ENCODE peak calls at places on chromosomes 7 and 10, in seven cellular contexts. N is nephron progenitor cell, C is H1, Q is chondrocyte, Y is AG09309, T is fibroblast of pulmonary artery, H is B cell. W is an unnamed sample.

GRCh38 chr7:42457663-42458062 is 220.7 kb upstream of the GLI3 start:
- DNase-seq in H (no peak), N (no peak), Y (no peak), C (no peak), Q (no peak), T (no peak), W (no peak)

GRCh38 chr7:81025360-81025759 is 106.5 kb upstream of the SEMA3C start:
- DNase-seq in N (no peak), C (no peak), Y (no peak), Q (no peak), T (peak), H (no peak), W (no peak)

GRCh38 chr10:72319416-72320254 is 35.1 kb downstream of the DNAJB12 start:
- DNase-seq in Q (no peak), C (peak), H (peak), T (peak), Y (peak), N (peak), W (peak)

GRCh38 chr7:4174016-4174415 is 508.1 kb upstream of the FOXK1 start:
- DNase-seq in Q (peak), Y (no peak), H (no peak), N (no peak), C (no peak), T (no peak), W (no peak)

GRCh38 chr7:157857578-157858075 is 520.8 kb downstream of the DNAJB6 start:
- DNase-seq in T (no peak), N (no peak), H (no peak), Y (no peak), Q (peak), C (no peak), W (no peak)

GRCh38 chr7:24227603-24228359 is 56.2 kb upstream of the NPY start:
- DNase-seq in T (no peak), N (no peak), H (peak), Y (no peak), Q (no peak), C (no peak), W (peak)

GRCh38 chr10:132457328-132458070 is 60.5 kb downstream of the PWWP2B start:
- DNase-seq in N (peak), Y (no peak), T (no peak), H (peak), C (no peak), Q (peak), W (peak)

GRCh38 chr10:14556285-14556956 is 218.3 kb downstream of the FAM107B start:
- DNase-seq in Q (no peak), T (no peak), Y (no peak), C (no peak), N (no peak), H (peak), W (peak)

GRCh38 chr7:111098011-111098925 is 7.3 kb downstream of the LRRN3 start:
- DNase-seq in Y (no peak), Q (no peak), T (peak), C (no peak), N (peak), H (no peak), W (peak)

GRCh38 chr10:120970595-120971529 is 119.7 kb downstream of the WDR11 start:
- DNase-seq in H (no peak), Y (no peak), Q (no peak), C (no peak), T (no peak), N (no peak), W (no peak)

GRCh38 chr10:24382045-24382444 is 173.1 kb downstream of the KIAA1217 start:
- DNase-seq in T (no peak), N (no peak), C (no peak), Q (no peak), H (no peak), Y (no peak), W (no peak)

GRCh38 chr10:24382979-24383663 is 174.2 kb downstream of the KIAA1217 start:
- DNase-seq in T (peak), N (no peak), C (no peak), H (no peak), Y (no peak), Q (no peak), W (no peak)

GRCh38 chr10:24382596-24382978 is 173.6 kb downstream of the KIAA1217 start:
- DNase-seq in C (no peak), H (no peak), N (no peak), Y (no peak), T (no peak), Q (no peak), W (peak)

GRCh38 chr10:24384954-24385353 is 176.0 kb downstream of the KIAA1217 start:
- DNase-seq in T (no peak), C (no peak), N (peak), Y (no peak), H (no peak), Q (no peak), W (no peak)

GRCh38 chr10:24383681-24384106 is 174.8 kb downstream of the KIAA1217 start:
- DNase-seq in C (peak), T (peak), H (no peak), Y (peak), Q (no peak), N (peak), W (peak)
- TF ChIP-seq CTCF in C (peak), T (peak), H (no peak), Y (peak), Q (peak), N (peak), W (no peak)

GRCh38 chr7:2821161-2821841 is 22.8 kb downstream of the GNA12 start:
- DNase-seq in C (no peak), H (peak), N (no peak), Q (no peak), T (peak), Y (peak), W (peak)
- TF ChIP-seq CTCF in C (peak), H (no peak), N (no peak), Q (peak), T (no peak), Y (peak), W (no peak)

DNA sequence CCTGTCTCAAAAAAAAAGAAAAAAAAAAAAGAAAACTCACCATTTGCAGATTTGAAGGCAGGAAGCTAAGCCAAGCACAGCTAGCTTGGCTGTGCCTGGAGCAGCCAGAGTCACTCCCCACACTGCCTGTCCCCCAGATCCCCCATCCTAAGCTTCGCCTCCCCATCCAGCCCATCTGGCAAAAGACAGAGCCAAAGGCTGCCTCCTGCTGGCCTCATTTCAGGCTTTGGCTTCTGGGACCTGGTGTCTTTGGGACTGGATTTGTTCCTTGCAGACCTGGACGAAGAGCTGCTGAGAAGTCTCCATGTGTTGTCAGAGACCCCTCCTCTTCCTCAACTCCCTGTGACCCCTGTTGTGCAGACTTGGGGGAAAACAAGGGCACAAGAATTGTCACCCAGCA is 8.1 kb downstream of the ASL start:
- DNase-seq in H (no peak), Q (no peak), N (no peak), T (no peak), Y (no peak), C (no peak), W (no peak)
- TF ChIP-seq CTCF in H (no peak), Q (peak), N (no peak), T (peak), Y (peak), C (peak), W (no peak)

DNA sequence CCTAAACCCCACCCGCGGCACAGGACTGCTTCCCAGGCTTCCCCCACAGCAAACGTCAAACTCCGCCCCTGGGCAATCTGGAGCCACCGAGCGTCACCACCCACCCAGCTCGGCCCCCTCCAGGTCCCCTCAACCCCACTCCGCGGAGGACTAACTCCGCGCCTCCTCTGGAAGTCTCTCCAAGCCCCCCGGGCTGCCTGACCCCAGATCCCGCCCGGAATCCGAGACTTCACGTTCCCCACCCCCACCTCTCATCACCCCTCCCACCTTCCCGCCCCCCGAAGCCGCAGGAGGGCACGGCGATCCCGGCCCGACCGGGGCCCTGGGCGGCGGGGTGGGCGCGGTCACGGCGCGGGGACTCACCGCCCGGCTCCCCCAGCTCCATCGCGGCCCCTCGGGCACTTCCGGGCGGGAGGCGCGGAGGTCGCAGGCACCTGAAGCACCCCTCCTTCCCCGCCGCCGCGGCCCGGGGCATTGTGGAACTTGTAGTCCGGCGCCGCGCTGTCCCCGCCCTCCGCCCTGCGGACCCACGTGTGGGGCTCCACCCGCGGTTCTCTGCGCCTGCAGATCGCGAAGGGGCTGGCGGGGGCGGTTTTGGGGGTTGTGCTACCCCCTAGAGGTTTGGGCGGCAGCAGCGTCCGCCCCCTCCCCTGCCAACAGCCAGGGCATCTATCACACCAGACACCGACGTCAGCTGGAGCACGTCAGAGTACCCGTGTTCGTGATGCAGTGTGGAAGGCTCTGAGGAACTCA is at the start of gene TMUB1:
- DNase-seq in H (peak), C (peak), N (peak), T (no peak), Q (no peak), Y (no peak), W (peak)
- TF ChIP-seq CTCF in H (peak), C (no peak), N (no peak), T (no peak), Q (no peak), Y (no peak), W (no peak)